ENCODE peak calls at places on chromosomes 6 and 20, in nine cellular contexts. One of them, this sample, is unnamed.

GRCh38 chr20:16927031-16927430 is 178.9 kb downstream of the OTOR start:
- DNase-seq in esophagus squamous epithelium: no peak
- DNase-seq in A549: no peak
- DNase-seq in fibroblast of lung: no peak
- DNase-seq in thoracic aorta: no peak
- DNase-seq in left ventricle myocardium inferior: no peak
- DNase-seq in brain microvascular endothelial cell: no peak
- DNase-seq in IMR-90: no peak
- DNase-seq in mammary epithelial cell: no peak
- DNase-seq in this sample: no peak

GRCh38 chr6:72835749-72836148 is 213.9 kb downstream of the KCNQ5 start:
- DNase-seq in fibroblast of lung: no peak
- DNase-seq in brain microvascular endothelial cell: no peak
- DNase-seq in esophagus squamous epithelium: no peak
- DNase-seq in IMR-90: no peak
- DNase-seq in mammary epithelial cell: no peak
- DNase-seq in thoracic aorta: no peak
- DNase-seq in A549: no peak
- DNase-seq in left ventricle myocardium inferior: no peak
- DNase-seq in this sample: no peak

GRCh38 chr6:158207452-158207788 is 39.3 kb downstream of the GTF2H5 start:
- DNase-seq in thoracic aorta: no peak
- DNase-seq in fibroblast of lung: peak; percentile 75
- DNase-seq in A549: no peak
- DNase-seq in IMR-90: peak; percentile 48
- DNase-seq in brain microvascular endothelial cell: peak; percentile 83
- DNase-seq in mammary epithelial cell: peak; percentile 80
- DNase-seq in left ventricle myocardium inferior: no peak
- DNase-seq in esophagus squamous epithelium: no peak
- DNase-seq in this sample: peak; percentile 32

GRCh38 chr6:134675110-134676038 is 274.5 kb downstream of the ALDH8A1 start:
- DNase-seq in left ventricle myocardium inferior: no peak
- DNase-seq in IMR-90: no peak
- DNase-seq in brain microvascular endothelial cell: no peak
- DNase-seq in thoracic aorta: no peak
- DNase-seq in A549: no peak
- DNase-seq in mammary epithelial cell: no peak
- DNase-seq in fibroblast of lung: no peak
- DNase-seq in esophagus squamous epithelium: no peak
- DNase-seq in this sample: no peak

GRCh38 chr6:83867527-83868161 is 8.2 kb downstream of the CYB5R4 start:
- DNase-seq in left ventricle myocardium inferior: no peak
- DNase-seq in IMR-90: peak; percentile 92
- DNase-seq in esophagus squamous epithelium: no peak
- DNase-seq in A549: peak; percentile 92
- DNase-seq in brain microvascular endothelial cell: peak; percentile 98
- DNase-seq in thoracic aorta: no peak
- DNase-seq in fibroblast of lung: peak; percentile 96
- DNase-seq in mammary epithelial cell: peak; percentile 95
- DNase-seq in this sample: peak; percentile 63

GRCh38 chr20:17652411-17652810 is 29.6 kb downstream of the RRBP1 start:
- DNase-seq in esophagus squamous epithelium: no peak
- DNase-seq in A549: no peak
- DNase-seq in mammary epithelial cell: no peak
- DNase-seq in thoracic aorta: no peak
- DNase-seq in IMR-90: no peak
- DNase-seq in brain microvascular endothelial cell: no peak
- DNase-seq in left ventricle myocardium inferior: no peak
- DNase-seq in fibroblast of lung: no peak
- DNase-seq in this sample: no peak

GRCh38 chr6:12060780-12061619 is 48.9 kb downstream of the HIVEP1 start:
- DNase-seq in esophagus squamous epithelium: no peak
- DNase-seq in A549: peak; percentile 74
- DNase-seq in fibroblast of lung: peak; percentile 82
- DNase-seq in brain microvascular endothelial cell: peak; percentile 56
- DNase-seq in left ventricle myocardium inferior: peak; percentile 41
- DNase-seq in mammary epithelial cell: no peak
- DNase-seq in IMR-90: peak; percentile 51
- DNase-seq in thoracic aorta: no peak
- DNase-seq in this sample: peak; percentile 32

GRCh38 chr6:111972714-111973678 is 80.9 kb upstream of the CCN6 start:
- DNase-seq in brain microvascular endothelial cell: peak; percentile 97
- DNase-seq in esophagus squamous epithelium: no peak
- DNase-seq in IMR-90: peak; percentile 98
- DNase-seq in fibroblast of lung: peak; percentile 98
- DNase-seq in thoracic aorta: peak; percentile 26
- DNase-seq in mammary epithelial cell: peak; percentile 93
- DNase-seq in A549: peak; percentile 19
- DNase-seq in left ventricle myocardium inferior: peak; percentile 28
- DNase-seq in this sample: peak; percentile 74

DNA sequence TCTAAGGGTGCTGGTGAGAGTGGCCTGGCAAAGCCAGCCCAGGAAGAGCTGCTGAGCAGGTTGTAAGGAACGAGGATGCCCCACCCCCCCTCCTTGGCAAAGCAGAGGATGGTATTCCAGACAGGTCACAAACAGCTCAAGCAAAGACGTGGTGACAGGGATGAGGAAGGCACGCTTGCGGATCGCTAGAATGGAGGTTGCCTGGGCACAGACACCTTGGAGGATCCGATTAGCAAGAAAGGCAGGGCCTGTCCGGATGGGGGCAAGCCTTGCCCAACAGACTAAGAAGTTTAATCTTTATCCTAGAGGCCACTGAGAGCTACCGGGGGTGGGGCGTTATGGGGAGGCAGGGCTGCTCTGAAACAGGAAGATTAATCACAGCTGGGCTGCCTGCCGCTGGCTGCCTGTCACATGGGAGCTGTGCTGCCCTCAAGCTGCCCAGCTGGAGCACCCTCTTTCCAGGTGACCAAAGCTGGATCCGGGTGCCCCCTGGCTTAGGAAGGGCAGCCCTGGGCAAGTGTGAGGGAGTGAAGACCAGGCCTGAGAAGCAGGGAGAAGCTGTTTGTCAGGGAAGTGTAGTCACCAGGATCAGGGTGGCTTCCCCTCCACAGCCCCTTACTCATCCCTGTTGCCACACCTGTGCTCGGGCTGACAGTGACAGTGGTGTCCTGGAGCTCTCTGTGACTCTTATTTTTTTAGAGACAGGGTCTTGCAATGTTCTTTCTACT is 9.2 kb upstream of the MAPK13 start:
- DNase-seq in brain microvascular endothelial cell: no peak
- DNase-seq in A549: peak; percentile 11
- DNase-seq in left ventricle myocardium inferior: peak; percentile 45
- DNase-seq in mammary epithelial cell: peak; percentile 44
- DNase-seq in IMR-90: no peak
- DNase-seq in thoracic aorta: no peak
- DNase-seq in esophagus squamous epithelium: no peak
- DNase-seq in fibroblast of lung: no peak
- DNase-seq in this sample: peak; percentile 27
- H3K27ac ChIP-seq in brain microvascular endothelial cell: no peak overlapping the region
- H3K27ac ChIP-seq in A549: peak overlapping the region; percentile 56
- H3K27ac ChIP-seq in left ventricle myocardium inferior: no peak overlapping the region
- H3K27ac ChIP-seq in mammary epithelial cell: no peak overlapping the region
- H3K27ac ChIP-seq in IMR-90: no peak overlapping the region
- H3K27ac ChIP-seq in thoracic aorta: no peak overlapping the region
- H3K27ac ChIP-seq in esophagus squamous epithelium: peak overlapping the region; percentile 68
- H3K27ac ChIP-seq in fibroblast of lung: no peak overlapping the region
- H3K27ac ChIP-seq in this sample: peak overlapping the region; percentile 59

DNA sequence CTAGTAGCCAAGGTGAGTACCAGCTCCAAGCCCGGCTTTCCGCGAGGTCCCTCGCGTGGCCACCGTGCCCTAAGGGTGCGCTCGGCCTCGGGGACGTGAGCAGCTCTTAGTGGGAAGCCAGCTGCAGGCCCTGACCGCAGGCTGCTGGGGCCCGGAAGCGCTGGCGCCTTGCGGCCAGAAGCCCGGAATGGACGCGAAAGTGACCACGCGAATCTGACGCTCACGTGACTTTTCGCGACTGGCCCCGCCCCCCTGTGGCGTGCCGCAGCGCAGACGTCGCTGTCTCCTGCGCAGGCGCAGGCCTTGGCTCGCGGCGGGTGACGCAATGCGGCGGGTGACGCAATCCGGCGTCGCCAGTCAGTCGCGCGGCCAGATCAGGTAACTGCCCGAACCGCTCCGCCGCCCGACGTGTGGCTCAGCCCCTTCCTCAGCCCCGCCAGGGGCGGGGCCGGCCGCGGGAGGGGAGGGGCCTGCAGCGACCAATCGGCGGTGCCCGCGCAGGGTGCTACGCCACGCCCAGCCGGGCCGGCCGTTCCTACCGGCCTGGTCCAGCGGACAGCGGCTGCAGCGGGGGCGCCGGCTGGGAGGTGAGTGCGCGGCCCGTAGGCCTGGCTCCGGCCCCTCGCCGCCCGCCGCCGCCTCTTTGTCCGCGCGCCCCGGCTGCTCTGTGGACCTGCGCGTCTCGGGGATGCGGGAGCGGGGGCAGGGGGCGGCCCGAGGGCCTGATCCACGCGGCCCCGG is at the start of gene GZF1:
- DNase-seq in mammary epithelial cell: peak; percentile 98
- DNase-seq in esophagus squamous epithelium: peak; percentile 86
- DNase-seq in brain microvascular endothelial cell: peak; percentile 96
- DNase-seq in A549: peak; percentile 99
- DNase-seq in IMR-90: peak; percentile 97
- DNase-seq in fibroblast of lung: peak; percentile 97
- DNase-seq in thoracic aorta: peak; percentile 86
- DNase-seq in left ventricle myocardium inferior: peak; percentile 98
- DNase-seq in this sample: peak; percentile 96
- TF ChIP-seq CTCF in mammary epithelial cell: no peak
- TF ChIP-seq CTCF in esophagus squamous epithelium: peak; percentile 54
- TF ChIP-seq CTCF in brain microvascular endothelial cell: no peak
- TF ChIP-seq CTCF in A549: no peak
- TF ChIP-seq CTCF in IMR-90: no peak
- TF ChIP-seq CTCF in fibroblast of lung: no peak
- TF ChIP-seq CTCF in thoracic aorta: no peak
- TF ChIP-seq CTCF in left ventricle myocardium inferior: peak; percentile 27
- TF ChIP-seq CTCF in this sample: no peak

GRCh38 chr20:58038123-58038654 is 190.3 kb downstream of the ANKRD60 start:
- DNase-seq in A549: no peak
- DNase-seq in esophagus squamous epithelium: no peak
- DNase-seq in thoracic aorta: no peak
- DNase-seq in brain microvascular endothelial cell: no peak
- DNase-seq in fibroblast of lung: no peak
- DNase-seq in IMR-90: no peak
- DNase-seq in left ventricle myocardium inferior: no peak
- DNase-seq in mammary epithelial cell: no peak
- DNase-seq in this sample: no peak

GRCh38 chr20:58043122-58043865 is 185.2 kb downstream of the ANKRD60 start:
- DNase-seq in brain microvascular endothelial cell: no peak
- DNase-seq in thoracic aorta: no peak
- DNase-seq in fibroblast of lung: no peak
- DNase-seq in left ventricle myocardium inferior: no peak
- DNase-seq in esophagus squamous epithelium: no peak
- DNase-seq in A549: no peak
- DNase-seq in IMR-90: no peak
- DNase-seq in mammary epithelial cell: no peak
- DNase-seq in this sample: no peak

GRCh38 chr20:58039569-58040092 is 188.8 kb downstream of the ANKRD60 start:
- DNase-seq in esophagus squamous epithelium: no peak
- DNase-seq in IMR-90: no peak
- DNase-seq in left ventricle myocardium inferior: peak; percentile 40
- DNase-seq in thoracic aorta: no peak
- DNase-seq in A549: no peak
- DNase-seq in mammary epithelial cell: no peak
- DNase-seq in brain microvascular endothelial cell: no peak
- DNase-seq in fibroblast of lung: no peak
- DNase-seq in this sample: no peak

GRCh38 chr20:58042626-58043025 is 185.8 kb downstream of the ANKRD60 start:
- DNase-seq in A549: no peak
- DNase-seq in left ventricle myocardium inferior: no peak
- DNase-seq in IMR-90: no peak
- DNase-seq in esophagus squamous epithelium: no peak
- DNase-seq in thoracic aorta: no peak
- DNase-seq in fibroblast of lung: no peak
- DNase-seq in brain microvascular endothelial cell: no peak
- DNase-seq in mammary epithelial cell: no peak
- DNase-seq in this sample: no peak

DNA sequence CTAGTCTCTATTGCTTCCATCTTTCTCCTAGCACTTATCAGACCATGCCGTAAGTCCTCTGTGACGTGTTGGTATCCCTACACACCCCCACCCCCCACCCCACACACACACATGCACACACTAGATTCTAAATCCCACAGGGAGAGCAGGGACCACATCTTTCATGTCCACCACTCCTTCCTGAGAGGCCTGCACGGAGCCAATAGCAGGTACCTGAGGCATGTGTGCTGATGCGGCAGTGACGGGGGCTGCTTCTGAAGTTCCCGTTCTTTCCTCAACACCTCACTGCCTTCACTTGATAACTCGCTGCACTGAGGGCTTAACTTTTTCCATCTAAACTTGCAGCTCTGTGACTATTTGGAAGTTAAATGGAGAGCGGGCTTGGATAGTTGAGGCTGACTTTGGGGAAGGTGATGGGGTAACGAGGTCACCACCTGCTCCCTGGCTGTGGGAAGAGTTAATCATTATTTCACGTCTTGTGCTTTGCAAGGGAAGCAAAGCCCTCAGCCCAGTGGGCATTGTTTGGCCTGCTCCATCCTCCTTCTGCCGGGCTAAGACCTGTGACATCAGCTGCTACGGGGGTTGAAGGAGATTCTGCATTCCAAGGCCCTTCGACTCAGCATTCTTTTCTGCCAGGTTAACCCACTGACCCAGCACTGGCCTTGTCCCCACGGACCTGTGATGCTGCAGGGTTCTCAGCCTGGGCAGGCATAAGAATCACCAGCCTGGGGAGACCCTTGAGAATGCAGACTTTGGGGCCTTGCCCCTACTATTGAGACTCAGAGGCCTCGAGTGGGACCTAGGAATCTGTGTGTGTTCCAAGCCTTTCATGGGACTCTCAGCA is 187.8 kb downstream of the ANKRD60 start:
- DNase-seq in A549: no peak
- DNase-seq in mammary epithelial cell: no peak
- DNase-seq in brain microvascular endothelial cell: no peak
- DNase-seq in fibroblast of lung: no peak
- DNase-seq in thoracic aorta: no peak
- DNase-seq in IMR-90: no peak
- DNase-seq in esophagus squamous epithelium: no peak
- DNase-seq in left ventricle myocardium inferior: no peak
- DNase-seq in this sample: no peak
- H3K27ac ChIP-seq in A549: no peak overlapping the region
- H3K27ac ChIP-seq in mammary epithelial cell: no peak overlapping the region
- H3K27ac ChIP-seq in brain microvascular endothelial cell: no peak overlapping the region
- H3K27ac ChIP-seq in fibroblast of lung: no peak overlapping the region
- H3K27ac ChIP-seq in thoracic aorta: no peak overlapping the region
- H3K27ac ChIP-seq in IMR-90: no peak overlapping the region
- H3K27ac ChIP-seq in esophagus squamous epithelium: no peak overlapping the region
- H3K27ac ChIP-seq in left ventricle myocardium inferior: no peak overlapping the region
- H3K27ac ChIP-seq in this sample: no peak overlapping the region

GRCh38 chr20:2998728-2999127 is 44.7 kb upstream of the GNRH2 start:
- DNase-seq in brain microvascular endothelial cell: no peak
- DNase-seq in fibroblast of lung: no peak
- DNase-seq in A549: no peak
- DNase-seq in mammary epithelial cell: no peak
- DNase-seq in thoracic aorta: no peak
- DNase-seq in esophagus squamous epithelium: no peak
- DNase-seq in left ventricle myocardium inferior: no peak
- DNase-seq in IMR-90: no peak
- DNase-seq in this sample: no peak

GRCh38 chr20:3000852-3001523 is 42.4 kb upstream of the GNRH2 start:
- DNase-seq in mammary epithelial cell: peak; percentile 20
- DNase-seq in A549: peak; percentile 80
- DNase-seq in esophagus squamous epithelium: no peak
- DNase-seq in IMR-90: peak; percentile 75
- DNase-seq in thoracic aorta: no peak
- DNase-seq in brain microvascular endothelial cell: peak; percentile 53
- DNase-seq in fibroblast of lung: peak; percentile 53
- DNase-seq in left ventricle myocardium inferior: no peak
- DNase-seq in this sample: peak; percentile 57

DNA sequence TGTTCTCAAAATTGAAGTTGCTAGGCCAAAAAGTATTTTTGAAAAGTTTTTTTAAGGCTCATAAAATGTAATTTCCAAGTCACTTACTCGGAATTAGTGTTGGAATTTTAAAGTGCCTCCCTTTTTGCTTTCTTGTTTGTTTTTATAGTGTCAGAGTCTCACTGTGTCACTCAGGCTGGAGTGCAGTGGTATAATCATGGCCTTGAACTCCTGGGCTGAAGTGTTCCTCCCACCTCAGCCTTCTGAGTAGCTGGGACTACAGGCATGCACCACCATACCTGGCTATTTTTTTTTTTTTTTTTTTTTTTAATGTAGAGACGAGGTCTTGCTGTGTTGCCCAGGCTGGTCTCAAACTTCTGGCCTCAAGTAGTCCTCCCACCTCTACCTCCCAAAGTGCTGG is 40.0 kb upstream of the GNRH2 start:
- DNase-seq in left ventricle myocardium inferior: no peak
- DNase-seq in brain microvascular endothelial cell: no peak
- DNase-seq in IMR-90: no peak
- DNase-seq in thoracic aorta: no peak
- DNase-seq in esophagus squamous epithelium: no peak
- DNase-seq in A549: no peak
- DNase-seq in mammary epithelial cell: no peak
- DNase-seq in fibroblast of lung: no peak
- DNase-seq in this sample: no peak
- TF ChIP-seq CTCF in left ventricle myocardium inferior: no peak
- TF ChIP-seq CTCF in brain microvascular endothelial cell: no peak
- TF ChIP-seq CTCF in IMR-90: no peak
- TF ChIP-seq CTCF in thoracic aorta: no peak
- TF ChIP-seq CTCF in esophagus squamous epithelium: no peak
- TF ChIP-seq CTCF in A549: no peak
- TF ChIP-seq CTCF in mammary epithelial cell: no peak
- TF ChIP-seq CTCF in fibroblast of lung: no peak
- TF ChIP-seq CTCF in this sample: no peak

This sample was measured in RWPE1.